ENCODE peak calls at places on chromosomes 5 and 9, in nine cellular contexts. One of them, this sample, is unnamed.

GRCh38 chr5:141355641-141356040 is 820 bp downstream of the PCDHGA4 start:
- DNase-seq in heart right ventricle: no peak
- DNase-seq in mammary epithelial cell: no peak
- DNase-seq in cardiac muscle cell: no peak
- DNase-seq in right cardiac atrium: no peak
- DNase-seq in astrocyte of the spinal cord: no peak
- DNase-seq in A549: no peak
- DNase-seq in GM12865: no peak
- DNase-seq in AG04450: no peak
- DNase-seq in this sample: no peak

GRCh38 chr9:136619742-136620440 is 42.8 kb upstream of the EGFL7 start:
- DNase-seq in heart right ventricle: no peak
- DNase-seq in mammary epithelial cell: no peak
- DNase-seq in cardiac muscle cell: no peak
- DNase-seq in right cardiac atrium: peak
- DNase-seq in astrocyte of the spinal cord: peak
- DNase-seq in A549: no peak
- DNase-seq in GM12865: peak
- DNase-seq in AG04450: no peak
- DNase-seq in this sample: peak

GRCh38 chr5:17720070-17720469 is 85.8 kb downstream of the TAF11L14 start:
- DNase-seq in heart right ventricle: no peak
- DNase-seq in mammary epithelial cell: no peak
- DNase-seq in cardiac muscle cell: no peak
- DNase-seq in right cardiac atrium: no peak
- DNase-seq in astrocyte of the spinal cord: no peak
- DNase-seq in A549: no peak
- DNase-seq in GM12865: no peak
- DNase-seq in AG04450: no peak
- DNase-seq in this sample: no peak

GRCh38 chr5:74035521-74035937 is 409.5 kb downstream of the ARHGEF28 start:
- DNase-seq in heart right ventricle: peak
- DNase-seq in mammary epithelial cell: peak
- DNase-seq in cardiac muscle cell: peak
- DNase-seq in right cardiac atrium: no peak
- DNase-seq in astrocyte of the spinal cord: peak
- DNase-seq in A549: peak
- DNase-seq in GM12865: peak
- DNase-seq in AG04450: no peak
- DNase-seq in this sample: no peak

GRCh38 chr5:102863764-102864560 is 108.9 kb downstream of the PAM start:
- DNase-seq in heart right ventricle: no peak
- DNase-seq in mammary epithelial cell: no peak
- DNase-seq in cardiac muscle cell: no peak
- DNase-seq in right cardiac atrium: no peak
- DNase-seq in astrocyte of the spinal cord: no peak
- DNase-seq in A549: no peak
- DNase-seq in GM12865: no peak
- DNase-seq in AG04450: no peak
- DNase-seq in this sample: no peak

GRCh38 chr9:14924821-14925220 is 14.6 kb upstream of the FREM1 start:
- DNase-seq in heart right ventricle: no peak
- DNase-seq in mammary epithelial cell: peak
- DNase-seq in cardiac muscle cell: no peak
- DNase-seq in right cardiac atrium: no peak
- DNase-seq in astrocyte of the spinal cord: peak
- DNase-seq in A549: no peak
- DNase-seq in GM12865: no peak
- DNase-seq in AG04450: no peak
- DNase-seq in this sample: no peak

GRCh38 chr9:85114799-85115198 is 445.3 kb downstream of the NTRK2 start:
- DNase-seq in heart right ventricle: no peak
- DNase-seq in mammary epithelial cell: peak
- DNase-seq in cardiac muscle cell: no peak
- DNase-seq in right cardiac atrium: no peak
- DNase-seq in astrocyte of the spinal cord: no peak
- DNase-seq in A549: no peak
- DNase-seq in GM12865: peak
- DNase-seq in AG04450: no peak
- DNase-seq in this sample: no peak

GRCh38 chr5:39253211-39253610 is 33.8 kb upstream of the FYB1 start:
- DNase-seq in heart right ventricle: no peak
- DNase-seq in mammary epithelial cell: peak
- DNase-seq in cardiac muscle cell: no peak
- DNase-seq in right cardiac atrium: no peak
- DNase-seq in astrocyte of the spinal cord: no peak
- DNase-seq in A549: no peak
- DNase-seq in GM12865: no peak
- DNase-seq in AG04450: no peak
- DNase-seq in this sample: no peak

GRCh38 chr9:85258823-85259370 is 482.9 kb downstream of the AGTPBP1 start:
- DNase-seq in heart right ventricle: peak
- DNase-seq in mammary epithelial cell: peak
- DNase-seq in cardiac muscle cell: peak
- DNase-seq in right cardiac atrium: peak
- DNase-seq in astrocyte of the spinal cord: peak
- DNase-seq in A549: peak
- DNase-seq in GM12865: peak
- DNase-seq in AG04450: no peak
- DNase-seq in this sample: peak

DNA sequence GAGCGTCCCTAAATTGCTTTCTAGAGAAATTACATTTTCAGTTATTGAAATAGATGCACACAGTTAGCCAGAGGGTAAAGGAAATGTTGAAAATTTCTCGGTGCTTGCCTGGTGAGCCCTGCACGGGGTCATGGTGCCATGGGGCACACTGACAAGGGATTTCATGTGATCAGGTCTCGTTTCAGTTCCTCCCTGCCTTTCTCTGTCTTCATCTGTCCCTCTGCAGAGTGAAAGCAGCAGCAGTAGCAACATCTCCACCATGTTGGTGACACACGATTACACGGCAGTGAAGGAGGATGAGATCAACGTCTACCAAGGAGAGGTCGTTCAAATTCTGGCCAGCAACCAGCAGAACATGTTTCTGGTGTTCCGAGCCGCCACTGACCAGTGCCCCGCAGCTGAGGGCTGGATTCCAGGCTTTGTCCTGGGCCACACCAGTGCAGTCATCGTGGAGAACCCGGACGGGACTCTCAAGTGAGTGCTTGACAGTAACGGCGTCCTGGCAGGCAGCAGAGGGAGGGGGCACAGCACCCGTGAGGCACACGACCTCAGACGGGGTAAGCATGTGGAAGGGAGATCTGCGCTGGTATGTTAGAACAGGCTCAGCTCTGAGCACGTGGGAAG is 89.1 kb upstream of the OTULINL start:
- DNase-seq in heart right ventricle: no peak
- DNase-seq in mammary epithelial cell: no peak
- DNase-seq in cardiac muscle cell: no peak
- DNase-seq in right cardiac atrium: no peak
- DNase-seq in astrocyte of the spinal cord: no peak
- DNase-seq in A549: no peak
- DNase-seq in GM12865: no peak
- DNase-seq in AG04450: no peak
- DNase-seq in this sample: no peak
- H3K4me3 ChIP-seq in heart right ventricle: no peak
- H3K4me3 ChIP-seq in mammary epithelial cell: no peak
- H3K4me3 ChIP-seq in cardiac muscle cell: no peak
- H3K4me3 ChIP-seq in right cardiac atrium: no peak
- H3K4me3 ChIP-seq in astrocyte of the spinal cord: no peak
- H3K4me3 ChIP-seq in A549: no peak
- H3K4me3 ChIP-seq in GM12865: no peak
- H3K4me3 ChIP-seq in AG04450: no peak
- H3K4me3 ChIP-seq in this sample: no peak

DNA sequence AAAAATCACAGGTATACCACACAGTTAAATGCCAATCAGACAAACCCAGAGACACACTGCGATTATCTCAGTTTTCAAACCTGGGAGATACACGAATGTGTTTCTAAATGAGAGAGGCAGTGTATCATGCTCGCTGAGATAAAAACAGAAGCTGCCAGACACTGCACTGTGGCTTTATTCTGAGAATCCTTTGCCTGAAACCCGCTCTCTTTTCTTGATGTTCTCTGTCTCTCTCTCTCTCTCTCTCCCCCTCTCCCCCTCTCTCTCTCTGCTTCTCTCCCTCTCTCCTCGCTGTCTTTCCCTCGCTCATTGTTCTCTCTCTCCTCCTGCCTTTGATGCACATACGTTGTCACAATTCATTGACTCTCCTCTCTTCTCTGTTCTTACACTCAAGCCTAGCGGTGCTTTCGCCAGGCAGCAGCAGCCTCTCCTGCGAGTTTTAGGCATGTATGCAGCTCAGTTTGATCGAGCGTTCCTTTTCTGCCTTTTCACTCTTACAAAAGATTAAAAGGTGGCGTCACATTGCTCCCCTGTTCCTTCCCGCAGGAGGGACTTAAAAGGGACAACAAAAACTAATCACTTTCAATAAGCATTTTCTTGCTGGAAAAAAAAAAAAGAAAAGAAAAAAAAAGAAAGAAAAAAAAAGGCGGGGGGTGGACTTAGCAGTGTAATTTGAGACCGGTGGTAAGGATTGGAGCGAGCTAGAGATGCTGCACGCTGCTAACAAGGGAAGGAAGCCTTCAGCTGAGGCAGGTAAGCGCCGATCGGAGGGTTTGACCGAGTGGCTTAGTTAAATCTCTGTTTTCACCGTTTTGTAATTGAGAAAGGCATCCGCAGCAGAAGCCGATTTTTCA is 717.9 kb upstream of the WWC1 start:
- DNase-seq in heart right ventricle: no peak
- DNase-seq in mammary epithelial cell: peak
- DNase-seq in cardiac muscle cell: peak
- DNase-seq in right cardiac atrium: no peak
- DNase-seq in astrocyte of the spinal cord: peak
- DNase-seq in A549: no peak
- DNase-seq in GM12865: no peak
- DNase-seq in AG04450: peak
- DNase-seq in this sample: peak
- H3K4me3 ChIP-seq in heart right ventricle: peak
- H3K4me3 ChIP-seq in mammary epithelial cell: peak
- H3K4me3 ChIP-seq in cardiac muscle cell: peak
- H3K4me3 ChIP-seq in right cardiac atrium: peak
- H3K4me3 ChIP-seq in astrocyte of the spinal cord: peak
- H3K4me3 ChIP-seq in A549: peak
- H3K4me3 ChIP-seq in GM12865: no peak
- H3K4me3 ChIP-seq in AG04450: peak
- H3K4me3 ChIP-seq in this sample: no peak

GRCh38 chr5:148912146-148912545 is 85.7 kb downstream of the ADRB2 start:
- DNase-seq in heart right ventricle: no peak
- DNase-seq in mammary epithelial cell: peak
- DNase-seq in cardiac muscle cell: no peak
- DNase-seq in right cardiac atrium: no peak
- DNase-seq in astrocyte of the spinal cord: no peak
- DNase-seq in A549: no peak
- DNase-seq in GM12865: no peak
- DNase-seq in AG04450: no peak
- DNase-seq in this sample: no peak

GRCh38 chr5:148913985-148914421 is 87.6 kb downstream of the ADRB2 start:
- DNase-seq in heart right ventricle: no peak
- DNase-seq in mammary epithelial cell: peak
- DNase-seq in cardiac muscle cell: peak
- DNase-seq in right cardiac atrium: no peak
- DNase-seq in astrocyte of the spinal cord: peak
- DNase-seq in A549: no peak
- DNase-seq in GM12865: peak
- DNase-seq in AG04450: peak
- DNase-seq in this sample: no peak

GRCh38 chr5:148911386-148911785 is 85.0 kb downstream of the ADRB2 start:
- DNase-seq in heart right ventricle: no peak
- DNase-seq in mammary epithelial cell: peak
- DNase-seq in cardiac muscle cell: no peak
- DNase-seq in right cardiac atrium: no peak
- DNase-seq in astrocyte of the spinal cord: no peak
- DNase-seq in A549: no peak
- DNase-seq in GM12865: no peak
- DNase-seq in AG04450: no peak
- DNase-seq in this sample: no peak

GRCh38 chr5:148913493-148913892 is 87.1 kb downstream of the ADRB2 start:
- DNase-seq in heart right ventricle: no peak
- DNase-seq in mammary epithelial cell: no peak
- DNase-seq in cardiac muscle cell: no peak
- DNase-seq in right cardiac atrium: no peak
- DNase-seq in astrocyte of the spinal cord: no peak
- DNase-seq in A549: no peak
- DNase-seq in GM12865: no peak
- DNase-seq in AG04450: no peak
- DNase-seq in this sample: no peak

DNA sequence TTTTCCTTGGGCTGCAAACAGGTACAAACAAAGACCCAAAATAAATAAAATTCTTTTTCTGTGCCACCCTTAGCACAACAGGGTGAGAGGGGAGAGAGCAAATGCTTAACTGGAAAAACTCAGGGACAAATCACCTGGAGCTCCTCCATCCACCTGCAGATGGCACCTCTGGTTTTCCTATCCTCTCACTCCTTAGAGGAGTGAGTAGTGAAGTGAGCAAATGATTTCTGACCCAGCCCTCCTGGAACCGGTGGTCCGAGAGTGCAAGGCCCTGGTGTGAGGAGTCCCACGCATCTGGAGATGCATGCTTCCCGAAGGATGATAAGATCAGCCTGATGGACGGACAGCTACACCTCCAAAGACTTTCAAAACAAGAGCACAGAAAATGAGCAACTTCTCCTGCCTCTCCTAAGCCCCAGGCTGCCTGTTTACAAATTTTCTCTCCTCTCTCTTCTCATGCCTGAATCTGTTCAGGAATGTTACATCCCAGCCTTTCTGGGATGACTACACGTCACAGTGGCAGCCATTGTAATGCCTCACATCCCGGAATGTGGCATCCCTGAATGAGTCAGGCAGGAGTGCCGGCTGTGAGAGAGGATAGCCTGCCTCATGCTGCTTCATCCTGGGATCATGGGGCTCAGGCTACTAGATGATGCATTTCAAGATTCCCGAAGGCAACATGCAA is 86.4 kb downstream of the ADRB2 start:
- DNase-seq in heart right ventricle: no peak
- DNase-seq in mammary epithelial cell: peak
- DNase-seq in cardiac muscle cell: no peak
- DNase-seq in right cardiac atrium: no peak
- DNase-seq in astrocyte of the spinal cord: peak
- DNase-seq in A549: peak
- DNase-seq in GM12865: no peak
- DNase-seq in AG04450: peak
- DNase-seq in this sample: no peak
- H3K4me3 ChIP-seq in heart right ventricle: no peak
- H3K4me3 ChIP-seq in mammary epithelial cell: no peak
- H3K4me3 ChIP-seq in cardiac muscle cell: no peak
- H3K4me3 ChIP-seq in right cardiac atrium: no peak
- H3K4me3 ChIP-seq in astrocyte of the spinal cord: no peak
- H3K4me3 ChIP-seq in A549: no peak
- H3K4me3 ChIP-seq in GM12865: no peak
- H3K4me3 ChIP-seq in AG04450: peak
- H3K4me3 ChIP-seq in this sample: no peak

DNA sequence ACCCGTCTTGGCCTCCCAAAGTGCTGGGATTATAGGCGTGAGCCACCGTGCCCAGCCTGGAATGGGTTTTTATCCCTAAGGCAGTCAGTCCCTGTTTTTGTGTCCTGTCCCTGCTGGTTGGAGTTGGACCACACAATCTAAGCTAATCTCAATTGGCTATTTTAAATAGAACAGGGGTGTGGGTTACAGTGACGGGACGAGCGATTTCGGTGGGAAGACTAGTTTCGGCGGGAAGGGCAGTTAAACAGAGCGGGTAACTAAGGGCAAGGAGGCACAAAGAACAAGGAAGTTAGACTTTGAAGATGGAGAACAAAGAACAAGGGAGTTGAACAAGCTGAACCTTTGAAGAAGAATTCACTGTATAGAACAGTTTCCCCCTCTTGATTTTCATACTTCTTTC is 1.4 kb downstream of the GTF3C5 start:
- DNase-seq in heart right ventricle: no peak
- DNase-seq in mammary epithelial cell: no peak
- DNase-seq in cardiac muscle cell: no peak
- DNase-seq in right cardiac atrium: no peak
- DNase-seq in astrocyte of the spinal cord: no peak
- DNase-seq in A549: no peak
- DNase-seq in GM12865: no peak
- DNase-seq in AG04450: no peak
- DNase-seq in this sample: no peak
- H3K4me3 ChIP-seq in heart right ventricle: no peak
- H3K4me3 ChIP-seq in mammary epithelial cell: no peak
- H3K4me3 ChIP-seq in cardiac muscle cell: no peak
- H3K4me3 ChIP-seq in right cardiac atrium: no peak
- H3K4me3 ChIP-seq in astrocyte of the spinal cord: no peak
- H3K4me3 ChIP-seq in A549: peak
- H3K4me3 ChIP-seq in GM12865: no peak
- H3K4me3 ChIP-seq in AG04450: no peak
- H3K4me3 ChIP-seq in this sample: no peak